ENCODE peak calls at places on chromosome 19, in four cellular contexts. N is transverse colon, E is esophagus muscularis mucosa, P is ovary. X is an unnamed sample.
A peak's percentile ranks its signal among the peaks of the same experiment; 100 is the strongest.

GRCh38 chr19:45800009-45800553 is 7.4 kb upstream of the DMWD start:
- DNase-seq in N (no peak), E (no peak), P (no peak), X (no peak)

GRCh38 chr19:28727133-28727834 is 485.7 kb downstream of the UQCRFS1 start:
- DNase-seq in N (no peak), E (no peak), P (no peak), X (no peak)

GRCh38 chr19:7923295-7924191 is 2.4 kb downstream of the CTXN1 start:
- DNase-seq in N (no peak), E (no peak), P (peak; percentile 55), X (peak; percentile 91)

GRCh38 chr19:27767234-27767633 is 1445.7 kb downstream of the UQCRFS1 start:
- DNase-seq in N (no peak), E (peak; percentile 72), P (no peak), X (no peak)

GRCh38 chr19:7595466-7596133 is at the start of gene CAMSAP3:
- DNase-seq in N (peak; percentile 71), E (no peak), P (no peak), X (no peak)

GRCh38 chr19:13827656-13828055 is 32.4 kb downstream of the ZSWIM4 start:
- DNase-seq in N (no peak), E (no peak), P (no peak), X (no peak)

GRCh38 chr19:43675269-43675879 is 5.4 kb upstream of the PLAUR start:
- DNase-seq in N (peak; percentile 90), E (no peak), P (no peak), X (no peak)

GRCh38 chr19:35045667-35046300 is 4.3 kb downstream of the HPN start:
- DNase-seq in N (no peak), E (no peak), P (peak; percentile 18), X (no peak)

GRCh38 chr19:11587973-11588631 is 9.2 kb upstream of the ZNF627 start:
- DNase-seq in N (no peak), E (no peak), P (no peak), X (no peak)

GRCh38 chr19:39082745-39083598 is 1.2 kb upstream of the ACP7 start:
- DNase-seq in N (no peak), E (no peak), P (no peak), X (no peak)

GRCh38 chr19:16920816-16921529 is 32.2 kb downstream of the F2RL3 start:
- DNase-seq in N (no peak), E (no peak), P (no peak), X (no peak)

GRCh38 chr19:43430142-43430710 is 15.5 kb downstream of the TEX101 start:
- DNase-seq in N (peak; percentile 28), E (no peak), P (no peak), X (no peak)

GRCh38 chr19:58305932-58306323 is 751 bp downstream of the ERVK3-1 start:
- DNase-seq in N (peak; percentile 11), E (no peak), P (no peak), X (no peak)

GRCh38 chr19:30228113-30228725 is 144.0 kb upstream of the ZNF536 start:
- DNase-seq in N (peak; percentile 13), E (no peak), P (no peak), X (peak; percentile 61)

GRCh38 chr19:18433039-18433691 is 4.8 kb downstream of the ISYNA1 start:
- DNase-seq in N (no peak), E (no peak), P (peak; percentile 87), X (peak; percentile 76)

GRCh38 chr19:4764290-4764660 is 27.3 kb upstream of the FEM1A start:
- DNase-seq in N (no peak), E (no peak), P (no peak), X (no peak)

GRCh38 chr19:15421726-15422260 is 3.0 kb upstream of the AKAP8L start:
- DNase-seq in N (no peak), E (no peak), P (peak; percentile 62), X (no peak)

GRCh38 chr19:5943623-5944022 is 29.6 kb downstream of the CAPS start:
- DNase-seq in N (no peak), E (no peak), P (no peak), X (no peak)

GRCh38 chr19:58351558-58351878 is 1.8 kb downstream of the A1BG start:
- DNase-seq in N (no peak), E (no peak), P (no peak), X (no peak)

GRCh38 chr19:19110410-19111137 is 27.7 kb downstream of the TMEM161A start:
- DNase-seq in N (no peak), E (no peak), P (peak; percentile 47), X (no peak)

GRCh38 chr19:53982611-53983010 is 8.8 kb upstream of the CACNG6 start:
- DNase-seq in N (peak; percentile 30), E (no peak), P (no peak), X (no peak)

GRCh38 chr19:34988119-34988518 is 12.0 kb upstream of the GRAMD1A start:
- DNase-seq in N (no peak), E (no peak), P (no peak), X (no peak)

GRCh38 chr19:48393559-48394330 is at the start of gene GRIN2D:
- DNase-seq in N (peak; percentile 16), E (no peak), P (no peak), X (peak; percentile 71)

GRCh38 chr19:14566712-14567077 is 5.2 kb downstream of the NDUFB7 start:
- DNase-seq in N (no peak), E (no peak), P (no peak), X (no peak)

GRCh38 chr19:56507446-56508281 is at the start of gene ZNF471:
- DNase-seq in N (peak; percentile 95), E (peak; percentile 98), P (peak; percentile 99), X (peak; percentile 99)

DNA sequence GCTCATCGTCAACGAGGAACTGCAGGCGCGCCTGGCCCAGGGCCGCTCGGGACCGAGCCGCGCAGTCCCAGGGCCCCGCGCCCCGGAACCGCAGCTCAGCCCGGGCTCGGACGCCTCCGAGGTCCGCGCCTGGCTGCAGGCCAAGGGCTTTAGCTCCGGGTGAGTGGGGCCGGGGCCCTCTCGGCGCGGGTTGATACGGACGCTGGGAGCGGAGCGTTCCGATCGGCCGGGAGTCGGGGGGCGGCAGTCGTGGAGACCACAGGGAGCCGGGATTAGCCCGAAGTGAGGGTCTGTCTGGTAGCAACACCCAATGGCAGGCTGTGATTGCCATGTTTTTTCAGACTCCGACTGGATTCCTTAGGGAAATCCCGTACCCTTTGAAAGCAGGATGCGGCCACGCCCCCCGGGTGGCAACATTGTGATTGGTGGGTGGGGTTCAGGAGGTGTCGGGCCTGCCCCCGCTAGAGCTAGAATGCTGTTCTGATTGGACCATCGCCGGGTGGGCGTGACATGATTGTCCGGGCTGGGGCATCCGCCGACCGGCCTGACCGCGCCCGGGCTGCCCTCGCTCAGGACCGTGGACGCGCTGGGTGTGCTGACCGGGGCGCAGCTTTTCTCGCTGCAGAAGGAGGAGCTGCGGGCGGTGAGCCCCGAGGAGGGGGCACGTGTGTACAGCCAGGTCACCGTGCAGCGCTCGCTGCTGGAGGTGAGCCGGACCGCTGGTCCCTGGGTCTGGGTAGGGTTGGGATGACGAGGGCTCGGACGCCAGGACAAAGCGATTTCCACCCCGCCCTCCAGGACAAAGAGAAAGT is 11.3 kb downstream of the EPS8L1 start:
- DNase-seq in N (peak; percentile 93), E (peak; percentile 98), P (peak; percentile 94), X (peak; percentile 95)
- TF ChIP-seq EP300 in N (no peak), E (no peak), P (no peak), X (no peak)

GRCh38 chr19:1811942-1812425 is at the start of gene ATP8B3:
- DNase-seq in N (no peak), E (no peak), P (no peak), X (no peak)

GRCh38 chr19:1811472-1811894 is 593 bp downstream of the ATP8B3 start:
- DNase-seq in N (peak; percentile 82), E (no peak), P (peak; percentile 74), X (peak; percentile 86)

GRCh38 chr19:1813197-1813836 is 1.2 kb upstream of the ATP8B3 start:
- DNase-seq in N (no peak), E (no peak), P (no peak), X (no peak)

GRCh38 chr19:1813837-1814217 is 1.8 kb upstream of the ATP8B3 start:
- DNase-seq in N (no peak), E (no peak), P (peak; percentile 30), X (no peak)

DNA sequence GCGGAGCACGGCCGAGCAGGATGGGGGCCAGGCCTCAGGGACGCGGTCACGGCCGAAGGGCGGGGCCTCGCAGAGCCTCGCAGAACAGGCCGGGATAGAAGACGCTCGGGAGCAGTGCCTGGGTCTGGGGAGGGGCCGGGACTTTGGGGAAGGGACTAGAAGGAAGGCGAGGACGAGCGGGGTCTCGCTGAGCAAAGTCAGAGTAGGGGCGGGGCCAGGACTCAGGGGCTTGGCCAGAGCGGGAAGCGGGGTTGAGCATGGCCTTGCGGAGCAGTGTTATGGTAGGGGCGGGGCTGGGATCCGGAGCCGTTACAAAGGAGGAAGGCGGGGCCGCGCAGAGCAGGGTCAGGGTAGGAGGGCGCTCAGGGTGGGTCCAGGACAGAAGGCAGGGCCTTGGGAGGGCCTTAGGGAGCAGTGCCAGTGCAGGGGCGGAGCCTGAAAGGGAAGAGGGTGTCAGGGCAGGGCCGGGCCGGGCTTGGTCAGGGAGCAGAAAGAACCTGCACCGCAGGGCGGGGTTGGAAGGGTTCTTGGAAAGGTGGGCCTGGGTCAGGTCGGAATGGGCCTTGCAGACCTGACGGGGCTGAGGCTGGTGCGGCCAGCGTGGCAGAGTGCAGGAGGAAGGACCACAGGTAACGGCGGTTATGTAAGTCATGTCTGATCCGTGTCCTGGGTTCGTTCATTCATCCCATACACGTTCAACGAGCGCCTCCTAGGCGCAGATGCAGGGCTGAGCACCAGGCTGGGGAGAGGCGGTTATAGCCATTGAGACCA is 535 bp upstream of the ATP8B3 start:
- DNase-seq in N (peak; percentile 97), E (peak; percentile 98), P (peak; percentile 92), X (peak; percentile 96)
- TF ChIP-seq POLR2A in N (peak; percentile 57), E (no peak), P (peak; percentile 28), X (no peak)

GRCh38 chr19:40623403-40624239 is 22.5 kb downstream of the LTBP4 start:
- DNase-seq in N (peak; percentile 85), E (no peak), P (no peak), X (no peak)
- TF ChIP-seq EP300 in N (no peak), E (no peak), P (no peak), X (no peak)

GRCh38 chr19:3407556-3408516 is 41.5 kb downstream of the NFIC start:
- DNase-seq in N (no peak), E (no peak), P (peak; percentile 58), X (peak; percentile 88)
- TF ChIP-seq POLR2A in N (peak; percentile 17), E (peak; percentile 18), P (no peak), X (peak; percentile 53)

X was measured in sigmoid colon.